ENCODE peak calls at places on chromosomes 3 and 15, in nine cellular contexts. W, T, Q, S, I, F, C, B and M are unnamed samples.
A peak's percentile ranks its signal among the peaks of the same experiment; 100 is the strongest.

GRCh38 chr3:133572158-133573053 is 1.1 kb upstream of the CDV3 start:
- DNase-seq in W (no peak), T (no peak), Q (no peak), S (no peak), I (peak; percentile 39), F (no peak), C (peak; percentile 53), B (no peak), M (peak; percentile 43)

GRCh38 chr3:86653801-86654200 is 337.1 kb downstream of the VGLL3 start:
- DNase-seq in W (no peak), T (no peak), Q (no peak), S (no peak), I (no peak), F (no peak), C (no peak), B (no peak), M (no peak)

GRCh38 chr3:189236352-189236751 is 64.6 kb downstream of the TPRG1 start:
- DNase-seq in W (no peak), T (no peak), Q (no peak), S (no peak), I (no peak), F (no peak), C (no peak), B (no peak), M (no peak)

GRCh38 chr3:13839766-13840340 is 40.0 kb downstream of the WNT7A start:
- DNase-seq in W (no peak), T (no peak), Q (no peak), S (no peak), I (no peak), F (no peak), C (no peak), B (no peak), M (no peak)

GRCh38 chr3:146912233-146913015 is 307.3 kb upstream of the PLSCR5 start:
- DNase-seq in W (no peak), T (no peak), Q (no peak), S (no peak), I (no peak), F (no peak), C (no peak), B (no peak), M (no peak)

GRCh38 chr15:34582461-34583357 is 742 bp downstream of the GOLGA8B start:
- DNase-seq in W (peak; percentile 87), T (no peak), Q (peak; percentile 52), S (no peak), I (peak; percentile 22), F (no peak), C (peak; percentile 8), B (peak; percentile 19), M (peak; percentile 14)

GRCh38 chr3:58025824-58026579 is 17.8 kb downstream of the FLNB start:
- DNase-seq in W (no peak), T (peak; percentile 58), Q (no peak), S (peak; percentile 78), I (no peak), F (peak; percentile 70), C (peak; percentile 68), B (no peak), M (no peak)

GRCh38 chr3:194205675-194206133 is 69.8 kb downstream of the HES1 start:
- DNase-seq in W (no peak), T (no peak), Q (no peak), S (peak; percentile 48), I (peak; percentile 47), F (peak; percentile 52), C (no peak), B (no peak), M (peak; percentile 51)

GRCh38 chr3:13536832-13537231 is 12.1 kb upstream of the FBLN2 start:
- DNase-seq in W (no peak), T (no peak), Q (no peak), S (no peak), I (no peak), F (no peak), C (no peak), B (no peak), M (peak; percentile 82)

GRCh38 chr15:51162865-51163762 is 68.4 kb upstream of the TNFAIP8L3 start:
- DNase-seq in W (no peak), T (peak; percentile 66), Q (peak; percentile 77), S (peak; percentile 77), I (peak; percentile 37), F (peak; percentile 61), C (peak; percentile 72), B (peak; percentile 20), M (peak; percentile 51)

GRCh38 chr15:51160484-51160883 is 65.8 kb upstream of the TNFAIP8L3 start:
- DNase-seq in W (no peak), T (no peak), Q (no peak), S (no peak), I (no peak), F (no peak), C (no peak), B (no peak), M (no peak)

GRCh38 chr15:51161491-51162260 is 67.0 kb upstream of the TNFAIP8L3 start:
- DNase-seq in W (no peak), T (peak; percentile 5), Q (no peak), S (no peak), I (no peak), F (no peak), C (no peak), B (no peak), M (no peak)

GRCh38 chr15:51168700-51169099 is 74.0 kb upstream of the TNFAIP8L3 start:
- DNase-seq in W (no peak), T (no peak), Q (no peak), S (no peak), I (no peak), F (no peak), C (no peak), B (no peak), M (no peak)

DNA sequence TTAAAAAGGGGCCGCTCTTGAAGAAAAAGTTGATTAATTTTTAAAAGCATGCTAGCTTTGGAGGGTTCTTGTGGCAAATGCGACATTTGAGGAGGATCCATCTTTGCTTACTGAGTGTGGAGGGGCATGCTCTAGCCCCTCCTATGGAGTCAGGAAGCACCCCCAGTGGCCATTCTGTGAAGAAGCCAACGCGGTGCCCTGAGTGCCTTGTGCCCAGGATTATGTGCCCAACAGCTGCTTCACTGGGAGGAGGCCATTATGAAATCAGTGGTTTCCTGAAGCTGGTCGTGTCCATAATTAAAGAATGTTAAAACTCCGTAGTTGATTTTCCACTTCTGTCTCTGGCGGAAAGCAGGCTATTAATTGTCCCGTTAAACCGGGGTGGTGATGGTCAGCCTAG is 69.1 kb upstream of the TNFAIP8L3 start:
- DNase-seq in W (no peak), T (no peak), Q (no peak), S (no peak), I (no peak), F (no peak), C (no peak), B (no peak), M (no peak)
- H3K4me3 ChIP-seq in W (no peak overlapping the region), T (no peak overlapping the region), Q (no peak overlapping the region), S (no peak overlapping the region), I (no peak overlapping the region), F (no peak overlapping the region), C (no peak overlapping the region), B (no peak overlapping the region), M (no peak overlapping the region)

GRCh38 chr15:69158201-69158842 is 2.1 kb upstream of the GLCE start:
- DNase-seq in W (no peak), T (no peak), Q (no peak), S (no peak), I (no peak), F (no peak), C (no peak), B (no peak), M (no peak)

GRCh38 chr15:69160141-69160975 is at the start of gene GLCE:
- DNase-seq in W (peak; percentile 98), T (peak; percentile 94), Q (peak; percentile 97), S (peak; percentile 97), I (peak; percentile 94), F (peak; percentile 97), C (peak; percentile 95), B (peak; percentile 87), M (peak; percentile 89)

GRCh38 chr15:69160976-69161877 is 792 bp downstream of the GLCE start:
- DNase-seq in W (peak; percentile 84), T (no peak), Q (peak; percentile 64), S (peak; percentile 69), I (peak; percentile 24), F (peak; percentile 53), C (peak; percentile 16), B (peak; percentile 9), M (peak; percentile 11)

GRCh38 chr15:69158843-69159240 is 1.6 kb upstream of the GLCE start:
- DNase-seq in W (no peak), T (no peak), Q (no peak), S (no peak), I (no peak), F (no peak), C (no peak), B (no peak), M (no peak)

DNA sequence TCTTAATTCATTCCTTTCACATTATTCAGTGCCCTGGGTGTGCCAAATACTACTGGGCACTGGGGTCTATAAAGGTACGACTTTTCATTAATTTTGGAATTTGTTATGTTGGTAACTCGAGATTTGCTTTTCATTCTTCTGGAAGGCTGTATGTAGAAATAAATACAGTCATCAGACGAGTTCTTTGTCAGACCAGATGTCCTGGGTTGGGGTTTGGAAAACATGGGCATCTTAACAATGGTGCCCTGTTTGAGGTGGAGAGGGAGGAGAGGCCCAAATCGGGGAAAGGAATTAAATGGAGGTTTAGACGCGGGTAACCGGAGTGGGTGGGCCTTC is 662 bp upstream of the GLCE start:
- DNase-seq in W (no peak), T (no peak), Q (no peak), S (no peak), I (no peak), F (no peak), C (no peak), B (no peak), M (no peak)
- H3K4me3 ChIP-seq in W (peak overlapping the region; percentile 58), T (peak overlapping the region; percentile 81), Q (peak overlapping the region; percentile 96), S (peak overlapping the region; percentile 69), I (peak overlapping the region; percentile 92), F (peak overlapping the region; percentile 91), C (peak overlapping the region; percentile 84), B (peak overlapping the region; percentile 91), M (peak overlapping the region; percentile 75)

DNA sequence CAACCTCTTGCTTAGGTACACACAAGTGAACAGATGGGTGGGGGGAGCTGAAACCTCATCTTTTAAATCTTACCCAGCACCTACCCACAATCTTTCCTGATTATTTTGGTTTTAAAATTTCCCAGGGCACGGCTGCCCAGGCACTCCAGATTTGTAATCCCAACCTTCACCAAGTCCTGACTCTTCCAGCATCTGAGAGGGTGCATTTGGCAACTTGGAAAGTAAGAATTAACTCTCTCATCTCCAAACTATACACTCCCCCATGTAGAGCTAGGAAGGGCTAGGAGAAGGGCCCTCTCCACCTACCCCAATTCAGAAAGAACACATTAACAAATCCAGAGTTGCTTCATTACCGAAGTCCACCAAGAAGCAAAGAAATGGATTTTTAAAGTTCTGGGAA is 41.7 kb upstream of the PRICKLE2 start:
- DNase-seq in W (no peak), T (no peak), Q (no peak), S (no peak), I (no peak), F (no peak), C (no peak), B (no peak), M (no peak)
- H3K4me3 ChIP-seq in W (peak overlapping the region; percentile 46), T (peak overlapping the region; percentile 83), Q (peak overlapping the region; percentile 68), S (peak overlapping the region; percentile 80), I (no peak overlapping the region), F (peak overlapping the region; percentile 72), C (peak overlapping the region; percentile 81), B (no peak overlapping the region), M (no peak overlapping the region)

DNA sequence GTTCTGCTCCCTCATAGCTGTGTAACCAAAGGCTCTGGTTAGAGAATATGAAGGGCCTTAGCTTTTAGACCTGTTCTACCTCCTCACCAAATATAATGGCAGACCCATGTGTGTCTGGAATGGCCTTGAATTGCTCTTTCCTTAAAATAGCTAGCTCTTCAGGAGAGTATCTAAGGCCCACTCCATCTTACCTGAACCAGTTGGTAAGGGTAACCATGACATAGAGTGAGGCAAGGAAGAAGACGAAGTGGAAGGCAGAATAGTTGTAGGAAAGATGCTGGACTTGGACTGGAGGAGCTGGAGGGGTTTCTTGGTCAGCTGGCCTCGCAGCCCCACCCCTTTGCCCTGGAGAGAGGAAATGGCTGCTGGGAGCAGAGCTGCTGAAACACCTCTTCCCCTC is 3.1 kb downstream of the SERF2 start:
- DNase-seq in W (no peak), T (no peak), Q (no peak), S (no peak), I (no peak), F (no peak), C (no peak), B (no peak), M (no peak)
- H3K4me3 ChIP-seq in W (no peak overlapping the region), T (no peak overlapping the region), Q (no peak overlapping the region), S (no peak overlapping the region), I (no peak overlapping the region), F (no peak overlapping the region), C (no peak overlapping the region), B (no peak overlapping the region), M (no peak overlapping the region)